ENCODE peak calls at places on chromosome 19, in five cellular contexts. I is aorta, S is adrenal gland, T is thoracic aorta, U is sigmoid colon. J is an unnamed sample.

GRCh38 chr19:19366691-19367396 is 38.6 kb upstream of the GATAD2A start:
- DNase-seq in I (peak; percentile 84), T (no peak), S (peak; percentile 78), U (no peak), J (peak; percentile 58)

GRCh38 chr19:9935409-9936062 is 779 bp downstream of the OLFM2 start:
- DNase-seq in I (no peak), T (no peak), S (no peak), U (no peak), J (no peak)

GRCh38 chr19:40465025-40465780 is at the start of gene BLVRB:
- DNase-seq in I (no peak), U (no peak), T (no peak), S (no peak), J (no peak)

GRCh38 chr19:50058425-50058824 is 32.6 kb downstream of the ZNF473 start:
- DNase-seq in S (no peak), T (no peak), U (no peak), I (no peak), J (no peak)

GRCh38 chr19:47511681-47512080 is 3.2 kb downstream of the NAPA start:
- DNase-seq in U (no peak), I (no peak), S (no peak), T (no peak), J (no peak)

GRCh38 chr19:11165486-11166030 is 10.0 kb upstream of the SPC24 start:
- DNase-seq in I (no peak), T (no peak), U (peak; percentile 72), S (no peak), J (no peak)

GRCh38 chr19:17721821-17722220 is 2.5 kb downstream of the MAP1S start:
- DNase-seq in T (no peak), U (no peak), I (no peak), S (peak; percentile 60), J (peak; percentile 73)

GRCh38 chr19:50003810-50004419 is 21.3 kb downstream of the VRK3 start:
- DNase-seq in T (peak; percentile 59), U (peak; percentile 83), I (no peak), S (peak; percentile 85), J (peak; percentile 64)

GRCh38 chr19:57233207-57233606 is 2.4 kb downstream of the AURKC start:
- DNase-seq in T (no peak), I (no peak), S (no peak), U (no peak), J (no peak)

GRCh38 chr19:32748497-32748896 is 28.9 kb downstream of the TDRD12 start:
- DNase-seq in I (no peak), T (no peak), S (no peak), U (no peak), J (no peak)

DNA sequence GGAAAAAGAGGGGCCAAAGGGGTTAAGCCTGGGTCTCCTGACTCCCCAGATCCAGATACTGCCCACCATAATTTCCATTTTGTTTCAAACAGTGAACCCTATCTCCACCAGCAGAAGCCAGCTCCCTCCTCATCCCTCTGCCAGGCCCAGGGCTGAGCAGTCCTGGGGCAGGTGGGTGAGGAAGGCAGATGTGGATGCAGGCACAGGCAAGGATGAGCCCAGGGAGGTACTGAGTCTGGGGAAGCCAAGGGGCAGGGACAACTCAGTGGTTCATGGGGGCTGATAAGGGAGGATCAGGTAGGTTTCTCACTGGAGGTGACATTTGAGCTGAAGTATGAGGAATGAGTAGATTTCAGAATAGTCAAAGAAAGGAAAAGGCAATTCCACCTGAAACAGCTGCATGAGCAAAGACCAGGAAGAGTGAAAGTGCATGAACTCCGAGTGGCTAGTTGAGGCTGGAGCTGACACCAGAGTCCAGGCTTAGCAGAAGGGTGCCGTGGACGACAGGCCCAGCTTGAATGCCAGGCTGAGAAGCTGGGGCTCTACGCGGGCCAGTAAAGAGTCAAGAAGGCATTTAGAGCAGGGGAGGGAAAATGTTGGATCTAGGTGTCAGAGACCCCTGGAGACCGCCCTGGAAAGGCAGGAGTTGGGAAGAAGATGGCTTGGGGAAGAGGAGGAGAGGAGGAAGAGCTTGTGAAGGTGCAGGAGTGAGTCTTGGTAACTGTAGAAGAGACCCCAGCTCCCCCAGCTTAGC is 10.3 kb downstream of the CIC start:
- DNase-seq in U (peak; percentile 72), I (no peak), T (no peak), S (no peak), J (peak; percentile 21)
- H3K27ac ChIP-seq in U (peak overlapping the region; percentile 99), I (peak overlapping the region; percentile 89), T (peak overlapping the region; percentile 91), S (peak overlapping the region; percentile 100), J (peak overlapping the region; percentile 71)

GRCh38 chr19:29969891-29970290 is 27.9 kb downstream of the URI1 start:
- DNase-seq in I (no peak), T (no peak), S (no peak), U (no peak), J (no peak)

GRCh38 chr19:29966594-29967249 is 24.7 kb downstream of the URI1 start:
- DNase-seq in I (no peak), T (no peak), S (no peak), U (no peak), J (no peak)

GRCh38 chr19:29971002-29971401 is 29.0 kb downstream of the URI1 start:
- DNase-seq in U (no peak), T (no peak), S (no peak), I (no peak), J (no peak)

GRCh38 chr19:29965529-29965928 is 23.5 kb downstream of the URI1 start:
- DNase-seq in S (no peak), T (no peak), U (no peak), I (no peak), J (no peak)

DNA sequence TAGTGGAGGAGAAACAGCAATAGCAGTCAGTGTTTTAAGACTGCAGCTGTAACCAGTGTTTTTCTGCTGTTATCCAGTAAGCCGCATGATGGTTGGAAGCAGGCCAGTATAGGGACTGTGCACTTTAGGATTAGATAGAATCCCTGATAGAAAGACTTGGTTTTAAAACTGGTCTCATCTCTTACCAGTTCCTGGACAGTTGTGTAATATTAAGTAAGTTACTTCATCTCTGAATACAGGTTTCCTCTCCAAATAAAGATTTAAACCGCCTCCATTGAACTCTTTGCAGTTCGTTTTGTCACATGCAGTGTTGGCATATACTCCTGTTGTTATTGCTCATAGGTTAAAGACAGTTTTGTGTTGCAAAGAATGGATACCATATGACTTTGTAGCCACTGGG is 25.6 kb downstream of the URI1 start:
- DNase-seq in T (no peak), S (no peak), U (no peak), I (no peak), J (no peak)
- H3K4me1 ChIP-seq in T (peaks cover 47% of the 10 kb centered on the region), S (peaks cover 26% of the 10 kb centered on the region), U (peaks cover 15% of the 10 kb centered on the region), I (no peaks in the 10 kb centered on the region), J (peaks cover 3% of the 10 kb centered on the region)

GRCh38 chr19:1494115-1494815 is 3.3 kb downstream of the REEP6 start:
- DNase-seq in T (no peak), I (no peak), S (no peak), U (no peak), J (no peak)

GRCh38 chr19:1491849-1492170 is 829 bp downstream of the REEP6 start:
- DNase-seq in U (peak; percentile 64), I (no peak), T (no peak), S (peak; percentile 57), J (peak; percentile 64)

GRCh38 chr19:1491114-1491848 is at the start of gene REEP6:
- DNase-seq in U (no peak), I (peak; percentile 78), S (no peak), T (no peak), J (no peak)

GRCh38 chr19:1490311-1491113 is at the start of gene PCSK4:
- DNase-seq in S (peak; percentile 100), T (peak; percentile 93), U (peak; percentile 100), I (peak; percentile 99), J (peak; percentile 99)

GRCh38 chr19:1492474-1493006 is 1.6 kb downstream of the REEP6 start:
- DNase-seq in I (no peak), U (peak; percentile 64), S (peak; percentile 69), T (no peak), J (no peak)
- H3K4me3 ChIP-seq in I (no peak overlapping the region), U (no peak overlapping the region), S (no peak overlapping the region), T (no peak overlapping the region), J (no peak overlapping the region)

DNA sequence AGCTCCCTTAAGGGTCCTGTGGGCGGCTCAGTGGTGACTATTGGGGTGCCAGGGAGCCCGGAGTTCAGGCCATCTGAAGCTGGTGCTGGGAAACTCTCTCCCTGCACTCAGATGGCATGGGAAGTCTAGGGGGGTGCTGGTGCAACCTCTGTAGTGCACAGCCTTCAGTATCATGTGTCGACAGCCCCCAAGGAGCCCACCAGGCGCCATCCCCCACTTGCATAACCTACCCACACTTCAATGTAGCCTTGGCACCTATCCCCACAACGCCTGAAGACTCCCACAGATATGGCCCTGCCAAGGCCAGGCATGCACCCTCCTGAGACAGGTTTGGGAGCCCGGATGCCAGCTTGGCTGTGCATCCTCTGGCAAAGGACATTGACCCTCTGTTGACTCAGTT is 27.7 kb upstream of the NANOS3 start:
- DNase-seq in U (no peak), I (no peak), S (no peak), T (no peak), J (no peak)
- H3K27ac ChIP-seq in U (peak overlapping the region; percentile 96), I (peak overlapping the region; percentile 95), S (peak overlapping the region; percentile 42), T (peak overlapping the region; percentile 100), J (peak overlapping the region; percentile 81)

DNA sequence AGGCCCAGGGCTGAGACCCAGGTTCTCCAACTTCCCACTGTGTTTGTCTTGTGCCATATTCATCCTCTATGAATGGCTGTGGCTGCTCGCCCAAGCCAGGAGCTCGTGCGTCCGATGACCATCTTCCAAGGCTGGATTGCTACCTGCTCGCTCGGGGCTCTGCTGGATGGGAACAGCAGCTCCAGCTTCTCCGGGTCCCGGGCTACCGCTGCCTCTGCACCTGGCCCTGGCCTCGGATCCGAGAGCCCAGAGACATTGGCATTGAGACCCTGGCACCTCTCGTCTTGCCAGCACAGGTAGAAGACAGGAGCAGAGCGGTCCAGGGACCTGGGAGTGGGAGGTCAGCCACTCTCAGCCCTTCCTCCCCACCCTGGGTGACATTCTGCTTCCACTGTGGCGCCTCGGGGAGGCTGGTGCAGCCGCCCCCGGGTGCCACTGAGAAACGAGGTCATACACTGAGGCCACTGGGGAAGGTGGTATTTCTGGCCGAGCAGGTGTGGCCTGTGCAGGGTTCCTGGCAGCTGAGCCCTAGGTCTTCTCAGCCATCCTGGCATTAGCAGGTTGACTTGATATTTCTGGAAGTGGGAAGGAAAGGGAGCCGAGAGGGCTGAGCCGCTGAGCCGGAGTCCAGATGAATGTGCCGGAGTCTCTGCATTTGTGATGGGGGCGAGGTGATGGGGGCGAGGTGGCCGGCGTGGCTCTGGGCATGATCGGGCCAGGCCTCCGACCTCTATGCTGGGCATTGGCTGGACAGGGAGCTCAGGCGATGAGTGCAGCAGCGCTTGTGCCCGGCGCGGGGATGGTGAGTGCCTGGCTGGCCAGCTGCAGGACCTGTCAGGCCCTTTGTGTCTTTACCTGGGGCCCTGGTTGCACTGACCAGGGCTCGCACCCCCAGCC is 18.6 kb downstream of the NDUFB7 start:
- DNase-seq in T (no peak), I (no peak), U (no peak), S (no peak), J (no peak)
- H3K4me1 ChIP-seq in T (peaks cover 10% of the 10 kb centered on the region), I (no peaks in the 10 kb centered on the region), U (peaks cover 9% of the 10 kb centered on the region), S (peaks cover 24% of the 10 kb centered on the region), J (peaks cover 3% of the 10 kb centered on the region)

GRCh38 chr19:4977299-4978174 is 8.6 kb downstream of the KDM4B start:
- DNase-seq in T (no peak), U (peak; percentile 91), I (peak; percentile 78), S (peak; percentile 70), J (peak; percentile 51)
- H3K4me3 ChIP-seq in T (peak overlapping the region; percentile 36), U (peak overlapping the region; percentile 3), I (no peak overlapping the region), S (no peak overlapping the region), J (no peak overlapping the region)